ENCODE peak calls at places on chromosome 16, in eight cellular contexts. D, H, K, M, E, J, C and A are unnamed samples.

GRCh38 chr16:30887927-30888326 is 6.0 kb downstream of the BCL7C start:
- DNase-seq in M (no peak), J (no peak), D (no peak), E (no peak), K (no peak), C (no peak), H (no peak), A (no peak)

GRCh38 chr16:27547134-27547533 is 2.6 kb downstream of the GTF3C1 start:
- DNase-seq in D (no peak), M (no peak), C (peak), J (peak), E (peak), H (no peak), K (no peak), A (no peak)

GRCh38 chr16:21590287-21590686 is 9.1 kb upstream of the METTL9 start:
- DNase-seq in K (no peak), M (no peak), D (no peak), E (no peak), H (no peak), J (no peak), C (peak), A (no peak)

GRCh38 chr16:29708917-29709600 is 30.1 kb downstream of the QPRT start:
- DNase-seq in D (no peak), K (no peak), C (no peak), J (no peak), H (no peak), E (no peak), M (no peak), A (no peak)

GRCh38 chr16:30736995-30737793 is 11.0 kb upstream of the PHKG2 start:
- DNase-seq in J (no peak), E (no peak), C (no peak), K (no peak), D (no peak), M (no peak), H (no peak), A (no peak)

GRCh38 chr16:14364386-14365199 is 265.5 kb downstream of the PARN start:
- DNase-seq in D (no peak), M (no peak), J (peak), E (peak), C (peak), H (no peak), K (peak), A (no peak)

GRCh38 chr16:6558133-6558532 is 774.5 kb upstream of the RBFOX1 start:
- DNase-seq in E (no peak), H (no peak), C (no peak), J (no peak), M (no peak), D (no peak), K (no peak), A (no peak)

GRCh38 chr16:54526916-54527315 is 240.3 kb upstream of the IRX3 start:
- DNase-seq in M (no peak), K (no peak), H (no peak), D (no peak), J (peak), E (peak), C (no peak), A (no peak)

GRCh38 chr16:83031524-83031923 is 404.8 kb downstream of the CDH13 start:
- DNase-seq in D (no peak), J (no peak), H (no peak), M (no peak), E (no peak), C (no peak), K (no peak), A (no peak)

GRCh38 chr16:65666132-65666869 is 544.4 kb upstream of the CDH11 start:
- DNase-seq in E (no peak), H (no peak), D (no peak), C (no peak), J (no peak), M (no peak), K (no peak), A (no peak)

GRCh38 chr16:19898924-19899604 is 14.4 kb upstream of the GPRC5B start:
- DNase-seq in M (no peak), E (peak), C (peak), D (peak), H (peak), K (peak), J (peak), A (no peak)

GRCh38 chr16:11356573-11357331 is 11.5 kb downstream of the RMI2 start:
- DNase-seq in J (peak), C (peak), K (peak), E (peak), M (no peak), H (peak), D (peak), A (peak)

GRCh38 chr16:11093578-11094074 is 149.3 kb downstream of the CLEC16A start:
- DNase-seq in D (no peak), K (no peak), H (no peak), C (no peak), E (no peak), M (no peak), J (no peak), A (no peak)

GRCh38 chr16:26827386-26827785 is 239.3 kb upstream of the C16orf82 start:
- DNase-seq in E (no peak), J (no peak), M (no peak), K (no peak), H (no peak), C (no peak), D (no peak), A (no peak)

GRCh38 chr16:71666928-71667707 is 41.1 kb downstream of the MARVELD3 start:
- DNase-seq in E (no peak), J (no peak), D (no peak), C (no peak), H (no peak), M (no peak), K (peak), A (no peak)

GRCh38 chr16:72125635-72126428 is 32.2 kb downstream of the DHX38 start:
- DNase-seq in D (no peak), M (no peak), H (no peak), E (no peak), J (no peak), C (no peak), K (no peak), A (no peak)

GRCh38 chr16:1757714-1758461 is 13.5 kb downstream of the NME3 start:
- DNase-seq in J (no peak), H (no peak), K (no peak), D (no peak), E (no peak), C (no peak), M (no peak), A (no peak)

GRCh38 chr16:67182288-67182687 is 1.5 kb downstream of the MATCAP1 start:
- DNase-seq in M (no peak), J (no peak), K (no peak), E (no peak), D (no peak), H (no peak), C (no peak), A (no peak)

GRCh38 chr16:67184453-67185002 is 765 bp upstream of the MATCAP1 start:
- DNase-seq in E (no peak), M (no peak), J (no peak), C (no peak), D (peak), K (peak), H (no peak), A (no peak)

GRCh38 chr16:67183627-67184452 is at the start of gene MATCAP1:
- DNase-seq in E (peak), C (peak), D (peak), H (peak), K (peak), M (peak), J (peak), A (peak)

GRCh38 chr16:67181346-67181745 is 2.4 kb downstream of the MATCAP1 start:
- DNase-seq in J (peak), E (peak), H (no peak), D (no peak), M (no peak), C (peak), K (no peak), A (no peak)

GRCh38 chr16:67183284-67183626 is 508 bp downstream of the MATCAP1 start:
- DNase-seq in D (no peak), M (no peak), J (no peak), E (no peak), K (no peak), H (no peak), C (no peak), A (no peak)
- TF ChIP-seq CTCF in D (no peak), M (no peak), J (no peak), E (no peak), K (no peak), H (no peak), C (no peak), A (no peak)

GRCh38 chr16:51337662-51338061 is 186.6 kb upstream of the SALL1 start:
- DNase-seq in H (no peak), D (no peak), K (no peak), J (no peak), C (no peak), M (no peak), E (no peak), A (no peak)
- TF ChIP-seq CTCF in H (peak), D (peak), K (no peak), J (peak), C (peak), M (no peak), E (no peak), A (no peak)

GRCh38 chr16:3669067-3669466 is 14.6 kb downstream of the DNASE1 start:
- DNase-seq in J (no peak), C (no peak), E (no peak), H (no peak), D (no peak), M (no peak), K (no peak), A (no peak)

GRCh38 chr16:3664187-3664896 is 9.9 kb downstream of the DNASE1 start:
- DNase-seq in E (no peak), J (no peak), K (no peak), M (no peak), D (no peak), H (no peak), C (no peak), A (no peak)

GRCh38 chr16:3668626-3669025 is 14.1 kb downstream of the DNASE1 start:
- DNase-seq in J (no peak), H (no peak), K (no peak), C (no peak), D (no peak), M (no peak), E (no peak), A (no peak)

GRCh38 chr16:3662601-3663000 is 8.1 kb downstream of the DNASE1 start:
- DNase-seq in H (no peak), K (no peak), E (no peak), D (no peak), J (no peak), M (no peak), C (no peak), A (no peak)

GRCh38 chr16:3665508-3665907 is 11.0 kb downstream of the DNASE1 start:
- DNase-seq in M (no peak), J (no peak), E (no peak), K (no peak), H (no peak), D (no peak), C (no peak), A (no peak)
- TF ChIP-seq CTCF in M (no peak), J (no peak), E (no peak), K (no peak), H (no peak), D (no peak), C (no peak), A (no peak)

GRCh38 chr16:77784441-77785356 is 3.7 kb upstream of the VAT1L start:
- DNase-seq in K (no peak), E (peak), M (no peak), H (no peak), D (no peak), C (no peak), J (no peak), A (no peak)
- TF ChIP-seq CTCF in K (no peak), E (peak), M (peak), H (peak), D (peak), C (peak), J (peak), A (no peak)

DNA sequence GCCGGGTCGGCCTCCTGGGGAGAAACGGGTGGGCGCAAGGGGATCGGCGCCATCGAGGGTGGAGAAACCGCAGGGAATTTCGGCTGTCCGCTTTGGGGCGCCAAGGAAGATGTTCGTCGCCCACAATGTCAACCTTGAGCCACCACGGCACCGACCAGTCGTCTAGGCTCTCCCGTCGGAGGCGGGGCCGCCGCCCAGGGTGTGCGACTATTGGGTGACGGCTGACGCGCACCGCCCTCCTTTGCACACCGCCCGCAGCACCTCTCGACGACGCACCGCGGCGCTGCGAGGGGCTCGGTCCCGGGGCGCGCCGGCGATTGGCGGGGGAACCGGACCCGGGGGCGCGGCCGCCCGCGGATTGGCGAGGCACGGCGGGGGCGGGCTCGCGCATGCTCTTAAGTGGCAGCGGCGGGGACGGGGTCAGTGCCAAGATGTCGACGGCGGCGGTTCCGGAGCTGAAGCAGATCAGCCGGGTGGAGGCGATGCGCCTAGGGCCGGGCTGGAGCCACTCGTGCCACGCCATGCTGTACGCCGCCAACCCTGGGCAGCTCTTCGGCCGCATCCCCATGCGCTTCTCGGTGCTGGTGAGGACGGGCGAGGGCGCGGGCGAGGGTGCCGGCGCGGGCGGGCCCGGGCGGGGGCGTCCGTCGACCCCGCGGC is at the start of gene NUDT16L1:
- DNase-seq in J (peak), K (peak), H (peak), C (peak), E (peak), M (peak), D (peak), A (peak)
- TF ChIP-seq CTCF in J (no peak), K (no peak), H (peak), C (no peak), E (no peak), M (peak), D (peak), A (no peak)

GRCh38 chr16:56451753-56452689 is 667 bp downstream of the OGFOD1 start:
- DNase-seq in E (peak), H (no peak), M (no peak), J (peak), D (peak), K (peak), C (peak), A (no peak)

GRCh38 chr16:56448005-56448404 is 3.1 kb downstream of the NUDT21 start:
- DNase-seq in K (no peak), E (no peak), J (no peak), M (no peak), D (no peak), C (no peak), H (no peak), A (no peak)

GRCh38 chr16:56450275-56450889 is 750 bp downstream of the NUDT21 start:
- DNase-seq in J (peak), D (peak), H (no peak), C (peak), M (no peak), K (peak), E (peak), A (no peak)

GRCh38 chr16:56450901-56451752 is at the start of the genes NUDT21 and OGFOD1:
- DNase-seq in M (peak), H (peak), K (peak), C (peak), E (peak), J (peak), D (peak), A (peak)
- TF ChIP-seq CTCF in M (no peak), H (no peak), K (no peak), C (no peak), E (no peak), J (peak), D (no peak), A (no peak)

GRCh38 chr16:77043076-77043475 is 147.9 kb upstream of the MON1B start:
- DNase-seq in M (no peak), D (no peak), J (peak), E (peak), C (peak), H (no peak), K (peak), A (no peak)
- TF ChIP-seq CTCF in M (no peak), D (peak), J (peak), E (peak), C (peak), H (peak), K (peak), A (no peak)

GRCh38 chr16:50747206-50747956 is 5.5 kb downstream of the CYLD start:
- DNase-seq in J (no peak), H (no peak), K (peak), E (peak), C (peak), D (no peak), M (no peak), A (no peak)
- TF ChIP-seq CTCF in J (no peak), H (peak), K (no peak), E (peak), C (peak), D (peak), M (peak), A (peak)

GRCh38 chr16:57628782-57629181 is 352 bp downstream of the ADGRG1 start:
- DNase-seq in D (no peak), J (no peak), C (no peak), H (no peak), E (no peak), M (no peak), K (no peak), A (no peak)

GRCh38 chr16:57627184-57627871 is 1.1 kb upstream of the ADGRG1 start:
- DNase-seq in K (peak), C (peak), M (no peak), D (peak), J (peak), E (peak), H (no peak), A (no peak)

GRCh38 chr16:57626420-57627170 is 1.8 kb upstream of the ADGRG1 start:
- DNase-seq in C (no peak), J (no peak), H (no peak), K (no peak), E (no peak), D (no peak), M (no peak), A (no peak)

GRCh38 chr16:57629516-57630401 is 1.3 kb downstream of the ADGRG1 start:
- DNase-seq in D (no peak), H (no peak), M (no peak), K (no peak), C (no peak), E (no peak), J (no peak), A (no peak)

DNA sequence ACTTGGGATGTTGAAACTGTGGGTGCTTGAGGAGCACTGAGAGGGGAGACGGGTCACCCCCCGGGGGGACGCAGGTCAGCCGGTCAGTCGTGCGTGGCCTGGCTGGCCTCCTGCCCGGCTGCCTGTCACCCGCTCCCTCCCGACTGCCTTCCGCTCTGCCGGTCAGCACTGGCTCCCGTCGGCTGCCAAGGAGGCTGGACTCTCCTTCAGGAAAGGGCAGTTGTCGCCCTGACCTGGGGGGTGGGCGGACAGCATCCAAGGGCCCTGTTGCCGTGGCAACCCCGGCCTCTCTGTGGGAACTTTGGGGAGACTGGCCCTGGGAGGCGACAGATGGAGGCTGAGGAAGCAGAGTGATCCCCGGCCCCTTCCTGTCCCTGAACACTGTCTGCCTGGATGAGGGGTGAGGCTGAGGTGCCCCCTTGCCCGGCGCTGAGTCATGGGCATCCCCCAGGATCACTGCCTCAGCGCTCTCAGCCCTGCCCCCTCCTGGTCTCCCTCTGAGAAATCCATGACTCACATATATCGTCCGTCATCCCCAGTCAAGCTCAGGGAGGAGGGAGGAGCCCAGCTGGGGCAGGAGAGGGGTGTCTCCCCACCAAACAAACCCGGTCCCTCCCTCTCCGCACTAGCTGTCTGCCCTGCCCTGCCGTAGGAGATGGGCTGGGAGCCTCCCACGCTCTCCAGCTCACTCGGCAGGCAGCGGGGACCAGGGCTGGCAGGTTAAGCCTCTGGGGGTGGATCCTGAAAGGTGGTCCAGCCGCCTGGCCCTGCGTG is at the start of gene ADGRG1:
- DNase-seq in K (peak), M (peak), C (peak), J (peak), D (peak), H (peak), E (peak), A (peak)
- TF ChIP-seq CTCF in K (no peak), M (no peak), C (no peak), J (peak), D (peak), H (peak), E (peak), A (no peak)

GRCh38 chr16:81723098-81723723 is 55.9 kb upstream of the PLCG2 start:
- DNase-seq in C (peak), H (peak), J (peak), E (peak), M (no peak), K (peak), D (peak), A (no peak)
- TF ChIP-seq CTCF in C (peak), H (peak), J (peak), E (peak), M (peak), K (peak), D (peak), A (peak)